ENCODE peak calls at places on chromosomes 4 and X, in four cellular contexts. One of them, this sample, is unnamed.

GRCh38 chr4:76974150-76974549 is 24.6 kb downstream of the SEPTIN11 start:
- DNase-seq in HepG2: no peak
- DNase-seq in H1: no peak
- DNase-seq in A549: no peak
- DNase-seq in this sample: no peak

GRCh38 chr4:38529189-38530115 is 134.5 kb upstream of the KLF3 start:
- DNase-seq in HepG2: no peak
- DNase-seq in H1: no peak
- DNase-seq in A549: no peak
- DNase-seq in this sample: peak; percentile 84

GRCh38 chrX:123756320-123756719 is 23.5 kb upstream of the THOC2 start:
- DNase-seq in HepG2: no peak
- DNase-seq in H1: no peak
- DNase-seq in A549: no peak
- DNase-seq in this sample: no peak

GRCh38 chr4:159297088-159297487 is 194.2 kb downstream of the RAPGEF2 start:
- DNase-seq in HepG2: no peak
- DNase-seq in H1: no peak
- DNase-seq in A549: no peak
- DNase-seq in this sample: no peak

GRCh38 chr4:120446051-120446567 is 379.5 kb upstream of the MAD2L1 start:
- DNase-seq in HepG2: no peak
- DNase-seq in H1: no peak
- DNase-seq in A549: no peak
- DNase-seq in this sample: no peak

GRCh38 chr4:42371306-42372063 is 25.8 kb upstream of the SHISA3 start:
- DNase-seq in HepG2: peak; percentile 19
- DNase-seq in H1: no peak
- DNase-seq in A549: peak; percentile 9
- DNase-seq in this sample: no peak

GRCh38 chr4:113394730-113395530 is 345.5 kb downstream of the ANK2 start:
- DNase-seq in HepG2: peak; percentile 88
- DNase-seq in H1: peak; percentile 51
- DNase-seq in A549: peak; percentile 24
- DNase-seq in this sample: peak; percentile 76

GRCh38 chrX:16516473-16516872 is 133.5 kb upstream of the S100G start:
- DNase-seq in HepG2: no peak
- DNase-seq in H1: no peak
- DNase-seq in A549: no peak
- DNase-seq in this sample: no peak

GRCh38 chr4:89800527-89801103 is 36.3 kb downstream of the SNCA start:
- DNase-seq in HepG2: no peak
- DNase-seq in H1: no peak
- DNase-seq in A549: no peak
- DNase-seq in this sample: no peak

GRCh38 chr4:7183161-7183560 is 9.2 kb upstream of the SORCS2 start:
- DNase-seq in HepG2: no peak
- DNase-seq in H1: no peak
- DNase-seq in A549: no peak
- DNase-seq in this sample: no peak

GRCh38 chr4:72529144-72529822 is 39.7 kb downstream of the ADAMTS3 start:
- DNase-seq in HepG2: no peak
- DNase-seq in H1: no peak
- DNase-seq in A549: no peak
- DNase-seq in this sample: no peak

GRCh38 chr4:86387013-86387412 is 27.2 kb upstream of the MAPK10 start:
- DNase-seq in HepG2: no peak
- DNase-seq in H1: no peak
- DNase-seq in A549: no peak
- DNase-seq in this sample: no peak

GRCh38 chrX:74449937-74450330 is 28.6 kb downstream of the SLC16A2 start:
- DNase-seq in HepG2: no peak
- DNase-seq in H1: no peak
- DNase-seq in A549: no peak
- DNase-seq in this sample: no peak

GRCh38 chr4:6128221-6128871 is 72.0 kb downstream of the JAKMIP1 start:
- DNase-seq in HepG2: peak; percentile 46
- DNase-seq in H1: no peak
- DNase-seq in A549: no peak
- DNase-seq in this sample: no peak

GRCh38 chrX:110442631-110443030 is 84.0 kb downstream of the RTL9 start:
- DNase-seq in HepG2: peak; percentile 54
- DNase-seq in H1: no peak
- DNase-seq in A549: peak; percentile 46
- DNase-seq in this sample: peak; percentile 51

GRCh38 chr4:159016527-159017137 is 86.2 kb upstream of the RAPGEF2 start:
- DNase-seq in HepG2: peak; percentile 53
- DNase-seq in H1: no peak
- DNase-seq in A549: no peak
- DNase-seq in this sample: peak; percentile 70

GRCh38 chr4:76301068-76301774 is 5.3 kb upstream of the STBD1 start:
- DNase-seq in HepG2: peak; percentile 91
- DNase-seq in H1: no peak
- DNase-seq in A549: peak; percentile 43
- DNase-seq in this sample: peak; percentile 94

GRCh38 chr4:141711211-141711610 is 74.8 kb downstream of the IL15 start:
- DNase-seq in HepG2: no peak
- DNase-seq in H1: no peak
- DNase-seq in A549: no peak
- DNase-seq in this sample: no peak

GRCh38 chr4:10554694-10555093 is 97.5 kb upstream of the ZNF518B start:
- DNase-seq in HepG2: peak; percentile 38
- DNase-seq in H1: no peak
- DNase-seq in A549: peak; percentile 8
- DNase-seq in this sample: peak; percentile 37

GRCh38 chr4:75490155-75490554 is 24.0 kb downstream of the RCHY1 start:
- DNase-seq in HepG2: no peak
- DNase-seq in H1: no peak
- DNase-seq in A549: no peak
- DNase-seq in this sample: no peak

GRCh38 chr4:19776021-19776459 is 475.7 kb upstream of the SLIT2 start:
- DNase-seq in HepG2: no peak
- DNase-seq in H1: peak; percentile 10
- DNase-seq in A549: peak; percentile 17
- DNase-seq in this sample: no peak

GRCh38 chr4:85760521-85760920 is 285.6 kb downstream of the ARHGAP24 start:
- DNase-seq in HepG2: no peak
- DNase-seq in H1: no peak
- DNase-seq in A549: no peak
- DNase-seq in this sample: no peak

GRCh38 chrX:14779589-14779988 is 93.3 kb downstream of the FANCB start:
- DNase-seq in HepG2: no peak
- DNase-seq in H1: no peak
- DNase-seq in A549: no peak
- DNase-seq in this sample: no peak

GRCh38 chr4:168846414-168846813 is 163.6 kb downstream of the CBR4 start:
- DNase-seq in HepG2: no peak
- DNase-seq in H1: no peak
- DNase-seq in A549: no peak
- DNase-seq in this sample: no peak

GRCh38 chrX:1325515-1326116 is 11.0 kb upstream of the IL3RA start:
- DNase-seq in HepG2: no peak
- DNase-seq in H1: no peak
- DNase-seq in A549: no peak
- DNase-seq in this sample: no peak

GRCh38 chrX:138858438-138858837 is 146.9 kb upstream of the FGF13 start:
- DNase-seq in HepG2: no peak
- DNase-seq in H1: no peak
- DNase-seq in A549: no peak
- DNase-seq in this sample: peak; percentile 12

GRCh38 chr4:127586922-127587571 is 45.7 kb upstream of the INTU start:
- DNase-seq in HepG2: peak; percentile 49
- DNase-seq in H1: no peak
- DNase-seq in A549: peak; percentile 29
- DNase-seq in this sample: peak; percentile 64

GRCh38 chrX:73563740-73564073 is 710 bp downstream of the CHIC1 start:
- DNase-seq in HepG2: no peak
- DNase-seq in H1: no peak
- DNase-seq in A549: peak; percentile 3
- DNase-seq in this sample: no peak

GRCh38 chrX:103889216-103889615 is 57.2 kb upstream of the RAB9B start:
- DNase-seq in HepG2: no peak
- DNase-seq in H1: no peak
- DNase-seq in A549: no peak
- DNase-seq in this sample: no peak

GRCh38 chr4:139844057-139844456 is 178.4 kb downstream of the MGST2 start:
- DNase-seq in HepG2: peak; percentile 34
- DNase-seq in H1: no peak
- DNase-seq in A549: no peak
- DNase-seq in this sample: no peak

GRCh38 chrX:41384041-41384705 is 50.2 kb downstream of the DDX3X start:
- DNase-seq in HepG2: no peak
- DNase-seq in H1: no peak
- DNase-seq in A549: no peak
- DNase-seq in this sample: peak; percentile 80

GRCh38 chr4:118684873-118685811 is at the start of gene METTL14:
- DNase-seq in HepG2: peak; percentile 88
- DNase-seq in H1: peak; percentile 86
- DNase-seq in A549: peak; percentile 60
- DNase-seq in this sample: peak; percentile 82

GRCh38 chrX:136781180-136781797 is 557 bp upstream of the ARHGEF6 start:
- DNase-seq in HepG2: no peak
- DNase-seq in H1: no peak
- DNase-seq in A549: no peak
- DNase-seq in this sample: no peak

GRCh38 chr4:124828382-124828781 is 115.8 kb upstream of the ANKRD50 start:
- DNase-seq in HepG2: no peak
- DNase-seq in H1: no peak
- DNase-seq in A549: no peak
- DNase-seq in this sample: no peak

GRCh38 chrX:78652971-78653822 is 5.9 kb downstream of the RTL3 start:
- DNase-seq in HepG2: peak; percentile 73
- DNase-seq in H1: no peak
- DNase-seq in A549: peak; percentile 11
- DNase-seq in this sample: no peak
- TF ChIP-seq RNF2 in HepG2: no peak
- TF ChIP-seq RNF2 in H1: no peak
- TF ChIP-seq RNF2 in A549: no peak
- TF ChIP-seq RNF2 in this sample: no peak

GRCh38 chr4:144589512-144589911 is 56.4 kb upstream of the HHIP start:
- DNase-seq in HepG2: no peak
- DNase-seq in H1: no peak
- DNase-seq in A549: no peak
- DNase-seq in this sample: no peak

GRCh38 chr4:144592264-144592663 is 53.7 kb upstream of the HHIP start:
- DNase-seq in HepG2: no peak
- DNase-seq in H1: no peak
- DNase-seq in A549: no peak
- DNase-seq in this sample: no peak

GRCh38 chr4:144594471-144594986 is 51.4 kb upstream of the HHIP start:
- DNase-seq in HepG2: no peak
- DNase-seq in H1: no peak
- DNase-seq in A549: no peak
- DNase-seq in this sample: no peak

GRCh38 chr4:144590020-144590419 is 55.9 kb upstream of the HHIP start:
- DNase-seq in HepG2: no peak
- DNase-seq in H1: no peak
- DNase-seq in A549: no peak
- DNase-seq in this sample: no peak

GRCh38 chr4:144591401-144591800 is 54.6 kb upstream of the HHIP start:
- DNase-seq in HepG2: no peak
- DNase-seq in H1: no peak
- DNase-seq in A549: no peak
- DNase-seq in this sample: no peak
- TF ChIP-seq RNF2 in HepG2: no peak
- TF ChIP-seq RNF2 in H1: no peak
- TF ChIP-seq RNF2 in A549: no peak
- TF ChIP-seq RNF2 in this sample: no peak

GRCh38 chr4:78079701-78080430 is 22.7 kb downstream of the FRAS1 start:
- DNase-seq in HepG2: no peak
- DNase-seq in H1: no peak
- DNase-seq in A549: no peak
- DNase-seq in this sample: no peak
- TF ChIP-seq RNF2 in HepG2: no peak
- TF ChIP-seq RNF2 in H1: no peak
- TF ChIP-seq RNF2 in A549: no peak
- TF ChIP-seq RNF2 in this sample: no peak

GRCh38 chr4:1289232-1290164 is at the start of gene MAEA:
- DNase-seq in HepG2: peak; percentile 92
- DNase-seq in H1: peak; percentile 85
- DNase-seq in A549: peak; percentile 98
- DNase-seq in this sample: peak; percentile 99

GRCh38 chr4:1291996-1292702 is 2.5 kb downstream of the MAEA start:
- DNase-seq in HepG2: no peak
- DNase-seq in H1: no peak
- DNase-seq in A549: no peak
- DNase-seq in this sample: no peak

GRCh38 chr4:1288786-1289185 is 905 bp upstream of the MAEA start:
- DNase-seq in HepG2: no peak
- DNase-seq in H1: no peak
- DNase-seq in A549: no peak
- DNase-seq in this sample: no peak

GRCh38 chr4:1291091-1291490 is 1.4 kb downstream of the MAEA start:
- DNase-seq in HepG2: no peak
- DNase-seq in H1: no peak
- DNase-seq in A549: no peak
- DNase-seq in this sample: no peak

DNA sequence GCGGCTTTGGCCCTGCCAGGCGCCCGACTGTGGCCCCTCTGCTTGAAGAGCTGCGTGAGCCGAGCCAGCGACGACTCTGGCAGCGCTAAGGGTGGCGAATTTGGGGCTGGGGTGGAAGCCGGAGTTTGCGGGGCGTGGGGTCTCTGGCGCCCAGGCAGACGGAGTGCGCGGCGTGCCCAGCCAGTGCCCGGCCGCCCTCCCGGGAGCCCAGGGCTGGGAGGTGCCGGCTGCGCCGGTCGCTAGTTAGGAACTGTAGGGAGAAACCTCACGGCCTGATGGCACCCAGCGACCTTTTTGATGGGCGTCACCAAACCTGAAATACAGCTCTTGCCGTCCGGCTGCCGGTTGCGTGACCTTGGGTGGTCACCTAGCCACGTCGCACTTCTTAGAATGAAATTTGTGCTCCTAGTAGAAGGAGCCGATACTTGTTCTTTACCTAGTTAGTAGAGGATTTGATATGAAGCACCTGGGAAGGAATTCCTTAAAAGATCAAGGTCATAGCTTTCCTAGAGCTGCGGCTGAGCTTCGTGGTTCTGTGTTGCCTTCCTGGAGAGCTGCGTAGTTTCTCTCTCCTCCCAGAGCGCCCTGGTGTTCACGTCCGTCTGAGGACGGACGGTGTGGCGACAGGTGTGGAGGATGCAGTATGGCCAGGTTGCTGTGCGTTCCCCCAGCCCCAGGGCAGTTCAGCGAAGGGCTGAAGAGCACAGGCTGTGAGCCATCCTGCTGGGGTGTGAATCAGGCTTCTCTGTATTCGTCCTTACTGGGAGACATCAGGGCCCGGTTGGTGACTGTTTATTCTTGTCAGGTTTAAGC is 680 bp downstream of the MAEA start:
- DNase-seq in HepG2: no peak
- DNase-seq in H1: no peak
- DNase-seq in A549: no peak
- DNase-seq in this sample: peak; percentile 53
- TF ChIP-seq RNF2 in HepG2: no peak
- TF ChIP-seq RNF2 in H1: no peak
- TF ChIP-seq RNF2 in A549: no peak
- TF ChIP-seq RNF2 in this sample: no peak